ENCODE peak calls at places on chromosomes 11 and 22, in six cellular contexts. One of them, this sample, is unnamed.

GRCh38 chr22:40506762-40507161 is 129.8 kb downstream of the MRTFA start:
- DNase-seq in activated T-cell treated with anti-CD3 and anti-CD28 coated beads for 1 hour: no peak
- DNase-seq in G401: no peak
- DNase-seq in H7: no peak
- DNase-seq in nucleus accumbens: no peak
- DNase-seq in NCI-H146: no peak
- DNase-seq in this sample: no peak

GRCh38 chr22:29879738-29880137 is 3.2 kb upstream of the MTMR3 start:
- DNase-seq in H7: no peak
- DNase-seq in NCI-H146: no peak
- DNase-seq in activated T-cell treated with anti-CD3 and anti-CD28 coated beads for 1 hour: no peak
- DNase-seq in nucleus accumbens: no peak
- DNase-seq in G401: no peak
- DNase-seq in this sample: no peak

GRCh38 chr11:126327280-126328000 is 23.6 kb downstream of the DCPS start:
- DNase-seq in H7: no peak
- DNase-seq in activated T-cell treated with anti-CD3 and anti-CD28 coated beads for 1 hour: no peak
- DNase-seq in nucleus accumbens: no peak
- DNase-seq in NCI-H146: no peak
- DNase-seq in G401: no peak
- DNase-seq in this sample: no peak

GRCh38 chr22:30357650-30358215 is 926 bp downstream of the CCDC157 start:
- DNase-seq in nucleus accumbens: no peak
- DNase-seq in H7: peak; percentile 65
- DNase-seq in activated T-cell treated with anti-CD3 and anti-CD28 coated beads for 1 hour: no peak
- DNase-seq in G401: no peak
- DNase-seq in NCI-H146: no peak
- DNase-seq in this sample: no peak

GRCh38 chr11:2524446-2525165 is 79.8 kb downstream of the KCNQ1 start:
- DNase-seq in nucleus accumbens: no peak
- DNase-seq in activated T-cell treated with anti-CD3 and anti-CD28 coated beads for 1 hour: no peak
- DNase-seq in G401: peak; percentile 43
- DNase-seq in H7: peak; percentile 49
- DNase-seq in NCI-H146: no peak
- DNase-seq in this sample: peak; percentile 50

GRCh38 chr22:24181996-24182560 is 791 bp downstream of the SUSD2 start:
- DNase-seq in H7: no peak
- DNase-seq in nucleus accumbens: no peak
- DNase-seq in G401: peak; percentile 58
- DNase-seq in NCI-H146: no peak
- DNase-seq in activated T-cell treated with anti-CD3 and anti-CD28 coated beads for 1 hour: no peak
- DNase-seq in this sample: peak; percentile 62

GRCh38 chr11:3077174-3077839 is 20.1 kb upstream of the CARS1 start:
- DNase-seq in H7: no peak
- DNase-seq in activated T-cell treated with anti-CD3 and anti-CD28 coated beads for 1 hour: no peak
- DNase-seq in nucleus accumbens: no peak
- DNase-seq in G401: no peak
- DNase-seq in NCI-H146: no peak
- DNase-seq in this sample: no peak

GRCh38 chr11:29452131-29452530 is 564.7 kb downstream of the KCNA4 start:
- DNase-seq in nucleus accumbens: no peak
- DNase-seq in NCI-H146: no peak
- DNase-seq in activated T-cell treated with anti-CD3 and anti-CD28 coated beads for 1 hour: no peak
- DNase-seq in H7: no peak
- DNase-seq in G401: no peak
- DNase-seq in this sample: no peak

GRCh38 chr11:87038235-87038960 is 664 bp downstream of the TMEM135 start:
- DNase-seq in nucleus accumbens: no peak
- DNase-seq in H7: no peak
- DNase-seq in G401: peak; percentile 38
- DNase-seq in activated T-cell treated with anti-CD3 and anti-CD28 coated beads for 1 hour: no peak
- DNase-seq in NCI-H146: no peak
- DNase-seq in this sample: no peak

GRCh38 chr11:132062541-132062940 is 692.1 kb downstream of the NTM start:
- DNase-seq in H7: no peak
- DNase-seq in NCI-H146: no peak
- DNase-seq in G401: no peak
- DNase-seq in activated T-cell treated with anti-CD3 and anti-CD28 coated beads for 1 hour: no peak
- DNase-seq in nucleus accumbens: no peak
- DNase-seq in this sample: no peak

GRCh38 chr11:862028-862703 is 19.5 kb downstream of the TSPAN4 start:
- DNase-seq in H7: peak; percentile 94
- DNase-seq in activated T-cell treated with anti-CD3 and anti-CD28 coated beads for 1 hour: no peak
- DNase-seq in G401: no peak
- DNase-seq in NCI-H146: no peak
- DNase-seq in nucleus accumbens: no peak
- DNase-seq in this sample: no peak

This sample was measured in upper lobe of left lung.